ENCODE peak calls at places on chromosomes 4 and X, in five cellular contexts. F is fibroblast of mammary gland, N is BE2C, H is tibial artery, W is AG09309. U is an unnamed sample.

GRCh38 chr4:96845091-96845490 is 1005.2 kb downstream of the PDHA2 start:
- DNase-seq in F (no peak), W (no peak), H (no peak), N (no peak), U (no peak)

GRCh38 chr4:82721819-82722423 is 76.7 kb downstream of the SCD5 start:
- DNase-seq in N (peak), W (no peak), H (no peak), F (no peak), U (peak)

GRCh38 chrX:27964432-27964831 is 16.8 kb downstream of the DCAF8L1 start:
- DNase-seq in F (no peak), H (no peak), N (no peak), W (no peak), U (no peak)

GRCh38 chr4:168589154-168589553 is 92.3 kb downstream of the PALLD start:
- DNase-seq in W (no peak), N (peak), F (peak), H (no peak), U (peak)

GRCh38 chr4:55545681-55546632 is 752 bp downstream of the CLOCK start:
- DNase-seq in F (peak), N (peak), W (no peak), H (peak), U (peak)

GRCh38 chrX:72572248-72573157 is at the start of gene HDAC8:
- DNase-seq in H (peak), F (peak), W (peak), N (peak), U (peak)

GRCh38 chr4:33722800-33723511 is 2521.4 kb downstream of the ARAP2 start:
- DNase-seq in W (no peak), F (peak), H (no peak), N (no peak), U (peak)

GRCh38 chrX:53479295-53479694 is 45.1 kb upstream of the HSD17B10 start:
- DNase-seq in H (no peak), N (peak), F (no peak), W (no peak), U (peak)

GRCh38 chrX:77691916-77692315 is 94.1 kb downstream of the ATRX start:
- DNase-seq in F (no peak), N (no peak), H (no peak), W (no peak), U (no peak)

GRCh38 chr4:12889054-12889453 is 595.1 kb downstream of the RAB28 start:
- DNase-seq in W (no peak), F (peak), H (no peak), N (no peak), U (no peak)

GRCh38 chr4:185143596-185143969 is 517 bp downstream of the SLC25A4 start:
- DNase-seq in N (peak), H (peak), F (no peak), W (no peak), U (peak)

GRCh38 chr4:122602277-122603142 is 18.4 kb downstream of the IL21 start:
- DNase-seq in F (peak), N (no peak), H (no peak), W (peak), U (peak)

GRCh38 chr4:97215426-97215825 is 927.9 kb downstream of the STPG2 start:
- DNase-seq in H (no peak), N (no peak), F (no peak), W (no peak), U (no peak)

GRCh38 chr4:40622913-40623312 is 6.8 kb downstream of the RBM47 start:
- DNase-seq in W (no peak), H (no peak), N (no peak), F (no peak), U (no peak)

GRCh38 chr4:166034965-166035364 is 161.9 kb downstream of the TLL1 start:
- DNase-seq in H (no peak), N (no peak), F (no peak), W (no peak), U (no peak)

GRCh38 chrX:133970021-133970550 is 15.3 kb downstream of the GPC3 start:
- DNase-seq in W (no peak), H (no peak), F (no peak), N (no peak), U (no peak)

GRCh38 chr4:108512615-108513505 is 107.5 kb upstream of the RPL34 start:
- DNase-seq in H (no peak), W (peak), N (peak), F (peak), U (peak)

GRCh38 chr4:176824645-176825366 is 32.1 kb upstream of the VEGFC start:
- DNase-seq in H (no peak), N (no peak), F (no peak), W (no peak), U (no peak)

GRCh38 chrX:13090261-13091110 is 46.1 kb upstream of the FAM9C start:
- DNase-seq in W (no peak), F (no peak), N (no peak), H (no peak), U (no peak)

GRCh38 chr4:52861171-52861873 is 795 bp upstream of the RASL11B start:
- DNase-seq in N (no peak), F (no peak), H (no peak), W (no peak), U (no peak)

GRCh38 chr4:98745372-98745771 is 87.0 kb upstream of the TSPAN5 start:
- DNase-seq in N (peak), H (no peak), W (no peak), F (peak), U (peak)

GRCh38 chr4:48578132-48578964 is 88.3 kb downstream of the ZAR1 start:
- DNase-seq in H (no peak), W (peak), N (peak), F (peak), U (peak)

GRCh38 chr4:140308366-140309123 is 64.9 kb upstream of the SCOC start:
- DNase-seq in F (peak), W (peak), H (peak), N (no peak), U (peak)

DNA sequence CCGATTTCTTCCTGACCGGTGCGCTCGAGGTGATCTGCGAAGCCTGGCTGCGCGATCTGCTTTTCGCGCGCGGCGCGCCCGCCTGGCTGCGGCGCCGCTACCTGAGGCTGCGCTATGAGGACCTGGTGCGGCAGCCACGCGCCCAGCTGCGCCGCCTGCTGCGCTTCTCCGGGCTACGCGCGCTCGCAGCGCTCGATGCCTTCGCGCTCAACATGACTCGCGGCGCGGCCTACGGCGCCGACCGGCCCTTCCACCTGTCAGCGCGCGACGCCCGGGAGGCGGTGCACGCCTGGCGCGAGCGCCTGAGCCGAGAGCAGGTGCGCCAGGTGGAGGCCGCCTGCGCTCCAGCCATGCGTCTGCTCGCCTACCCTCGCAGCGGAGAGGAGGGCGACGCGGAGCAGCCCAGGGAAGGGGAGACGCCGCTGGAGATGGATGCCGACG is 1.4 kb downstream of the CHST7 start:
- DNase-seq in F (no peak), H (no peak), W (no peak), N (peak), U (no peak)
- TF ChIP-seq CTCF in F (no peak), H (no peak), W (no peak), N (no peak), U (no peak)

GRCh38 chrX:96843566-96843965 is 40.1 kb upstream of the RPA4 start:
- DNase-seq in W (no peak), H (no peak), F (no peak), N (no peak), U (no peak)
- TF ChIP-seq CTCF in W (peak), H (no peak), F (no peak), N (no peak), U (no peak)

DNA sequence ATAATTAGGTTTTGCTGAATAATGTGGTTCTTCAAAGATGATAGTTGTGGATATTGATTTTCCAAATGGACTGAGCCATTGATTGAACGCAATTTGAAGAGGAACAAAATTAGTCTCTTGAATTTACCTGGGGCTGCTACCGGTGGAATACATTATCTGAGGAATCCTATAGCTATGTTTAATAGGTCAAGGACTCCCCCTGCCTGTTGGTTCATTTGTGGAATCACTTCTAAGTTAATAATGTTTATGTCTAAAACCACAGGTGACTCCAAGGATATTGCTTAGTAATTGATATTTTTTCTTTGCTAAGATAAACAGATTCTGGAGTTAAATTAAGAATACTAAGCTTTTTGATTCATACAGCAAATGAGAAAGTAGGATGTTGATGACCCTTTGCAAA is 576.0 kb upstream of the PABPC4L start:
- DNase-seq in N (peak), W (no peak), F (no peak), H (no peak), U (no peak)
- TF ChIP-seq CTCF in N (peak), W (no peak), F (no peak), H (no peak), U (peak)

GRCh38 chrX:70421618-70422017 is 1.5 kb upstream of the GDPD2 start:
- DNase-seq in N (no peak), H (no peak), F (no peak), W (no peak), U (no peak)

GRCh38 chrX:70424801-70425200 is 1.7 kb downstream of the GDPD2 start:
- DNase-seq in N (no peak), W (no peak), F (no peak), H (no peak), U (no peak)

GRCh38 chrX:70426286-70427278 is 3.5 kb downstream of the GDPD2 start:
- DNase-seq in W (no peak), H (no peak), N (no peak), F (no peak), U (no peak)

GRCh38 chrX:70423937-70424336 is 823 bp downstream of the GDPD2 start:
- DNase-seq in F (no peak), N (no peak), H (no peak), W (no peak), U (no peak)

GRCh38 chrX:70422886-70423336 is at the start of gene GDPD2:
- DNase-seq in N (no peak), H (no peak), W (no peak), F (peak), U (no peak)
- TF ChIP-seq CTCF in N (no peak), H (peak), W (peak), F (no peak), U (no peak)

GRCh38 chr4:7186516-7187296 is 5.6 kb upstream of the SORCS2 start:
- DNase-seq in F (no peak), N (peak), W (no peak), H (peak), U (no peak)

GRCh38 chr4:7187297-7187592 is 5.1 kb upstream of the SORCS2 start:
- DNase-seq in N (peak), H (peak), F (no peak), W (no peak), U (no peak)

GRCh38 chr4:7185487-7186030 is 6.8 kb upstream of the SORCS2 start:
- DNase-seq in N (peak), W (no peak), F (no peak), H (peak), U (no peak)

GRCh38 chr4:7187691-7188090 is 4.6 kb upstream of the SORCS2 start:
- DNase-seq in N (peak), H (peak), F (no peak), W (no peak), U (no peak)

GRCh38 chr4:7186081-7186480 is 6.3 kb upstream of the SORCS2 start:
- DNase-seq in W (no peak), F (no peak), H (peak), N (peak), U (no peak)
- TF ChIP-seq CTCF in W (peak), F (peak), H (no peak), N (peak), U (peak)

DNA sequence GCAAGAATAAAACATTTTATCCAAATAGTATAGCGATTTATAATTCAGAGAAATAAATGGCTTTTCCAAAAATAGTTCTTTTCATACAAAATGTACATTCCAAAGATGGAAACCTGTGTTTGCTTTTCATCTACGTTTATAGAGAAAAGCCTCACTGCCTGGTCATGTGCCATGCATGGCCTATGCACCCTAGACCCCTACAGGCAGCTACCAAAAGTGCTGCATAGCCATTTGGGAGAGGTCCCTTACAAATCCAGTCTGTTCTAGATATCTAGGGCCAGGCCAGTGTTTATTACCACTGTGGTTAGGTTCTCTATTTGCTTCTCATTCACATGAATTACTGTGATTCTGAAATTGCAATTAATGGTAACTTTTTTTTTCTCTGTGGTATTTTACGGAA is 17.2 kb downstream of the HMGB2 start:
- DNase-seq in F (no peak), N (peak), W (no peak), H (no peak), U (no peak)
- TF ChIP-seq CTCF in F (peak), N (peak), W (no peak), H (no peak), U (peak)